ENCODE peak calls at places on chromosomes 1 and 21, in five cellular contexts. F, Z, S, E and N are unnamed samples.

GRCh38 chr21:16587141-16587570 is 857.4 kb downstream of the USP25 start:
- DNase-seq in S (peak; percentile 62), E (peak; percentile 87), F (no peak), Z (peak; percentile 61), N (peak; percentile 26)

GRCh38 chr1:20112279-20113000 is 6.9 kb downstream of the PLA2G2D start:
- DNase-seq in E (no peak), F (no peak), S (peak; percentile 50), Z (peak; percentile 29), N (no peak)

GRCh38 chr1:154856049-154856448 is 14.0 kb downstream of the KCNN3 start:
- DNase-seq in F (no peak), S (no peak), E (no peak), Z (no peak), N (no peak)

GRCh38 chr21:26732442-26733221 is 112.6 kb downstream of the ADAMTS1 start:
- DNase-seq in S (peak; percentile 49), E (peak; percentile 72), F (no peak), Z (no peak), N (no peak)

GRCh38 chr1:67300561-67300960 is 7.1 kb upstream of the IL12RB2 start:
- DNase-seq in Z (no peak), F (no peak), E (no peak), S (no peak), N (no peak)

GRCh38 chr1:24635195-24635843 is 7.8 kb upstream of the SRRM1 start:
- DNase-seq in E (peak; percentile 85), Z (no peak), S (no peak), F (no peak), N (no peak)

GRCh38 chr1:224180783-224181452 is 2.1 kb upstream of the DEGS1 start:
- DNase-seq in S (no peak), E (no peak), Z (peak; percentile 58), F (no peak), N (no peak)

GRCh38 chr1:25650219-25650576 is 33.6 kb downstream of the MAN1C1 start:
- DNase-seq in S (no peak), F (no peak), E (no peak), Z (no peak), N (no peak)

DNA sequence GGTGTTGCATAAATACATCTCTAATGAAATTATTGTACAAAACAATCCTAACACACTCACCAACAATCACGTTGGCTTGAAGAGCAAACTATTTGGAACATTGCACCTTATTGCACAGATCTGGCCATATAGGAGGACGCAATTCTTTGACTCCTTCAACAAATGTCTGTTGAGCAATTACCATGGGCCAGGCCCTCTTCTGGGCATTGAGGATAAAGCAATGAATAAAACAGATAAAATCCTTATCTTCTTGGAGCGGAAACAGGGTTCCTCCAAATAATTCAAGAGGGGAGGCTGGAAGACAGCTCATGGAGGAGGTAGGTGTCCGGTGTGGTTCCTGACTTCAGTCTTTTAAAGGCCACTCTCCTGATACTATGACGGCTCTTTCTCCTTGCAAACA is 43.3 kb downstream of the PAX7 start:
- DNase-seq in Z (no peak), E (no peak), F (no peak), S (no peak), N (no peak)
- TF ChIP-seq CTCF in Z (no peak), E (no peak), F (no peak), S (no peak), N (peak; percentile 26)

GRCh38 chr1:27601771-27602509 is 2.0 kb downstream of the AHDC1 start:
- DNase-seq in S (no peak), F (no peak), Z (no peak), E (no peak), N (no peak)
- H3K4me3 ChIP-seq in S (peak overlapping the region; percentile 89), F (peak overlapping the region; percentile 95), Z (peak overlapping the region; percentile 92), E (peak overlapping the region; percentile 96), N (peak overlapping the region; percentile 94)

DNA sequence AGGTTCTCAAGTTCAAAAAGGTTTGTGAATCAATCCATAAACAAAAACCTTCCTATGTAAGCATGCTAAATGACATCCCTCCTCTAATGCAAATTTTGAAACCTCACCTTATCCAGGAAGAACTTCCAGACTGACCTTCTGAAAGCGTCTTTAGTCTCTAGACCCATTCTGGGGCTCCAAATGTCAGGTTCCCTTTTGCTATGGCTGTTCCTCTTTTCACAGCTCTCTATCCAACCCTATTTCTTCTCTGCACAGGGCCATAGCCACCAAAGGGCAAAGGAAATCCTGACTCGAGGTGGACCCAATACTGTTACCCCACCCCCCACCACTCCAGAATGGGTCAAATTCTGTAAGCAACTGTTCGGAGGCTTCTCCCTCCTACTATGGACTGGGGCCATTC is 3.4 kb downstream of the ATP1A4 start:
- DNase-seq in S (peak; percentile 14), Z (no peak), F (no peak), E (no peak), N (no peak)
- TF ChIP-seq CTCF in S (no peak), Z (no peak), F (no peak), E (no peak), N (no peak)

GRCh38 chr1:207911983-207912760 is 1.2 kb upstream of the CD34 start:
- DNase-seq in F (no peak), E (no peak), S (no peak), Z (no peak), N (no peak)

GRCh38 chr1:207913951-207914350 is 3.0 kb upstream of the CD34 start:
- DNase-seq in Z (no peak), S (no peak), F (no peak), E (no peak), N (no peak)

GRCh38 chr1:207910678-207911354 is at the start of gene CD34:
- DNase-seq in F (no peak), S (no peak), Z (peak; percentile 85), E (peak; percentile 36), N (no peak)

GRCh38 chr1:207908112-207908734 is 2.7 kb downstream of the CD34 start:
- DNase-seq in S (no peak), E (peak; percentile 24), Z (peak; percentile 85), F (no peak), N (no peak)

GRCh38 chr1:207909687-207910086 is 1.2 kb downstream of the CD34 start:
- DNase-seq in Z (no peak), E (no peak), S (no peak), F (no peak), N (no peak)
- H3K4me3 ChIP-seq in Z (peak overlapping the region; percentile 53), E (no peak overlapping the region), S (peak overlapping the region; percentile 7), F (peak overlapping the region; percentile 53), N (no peak overlapping the region)

DNA sequence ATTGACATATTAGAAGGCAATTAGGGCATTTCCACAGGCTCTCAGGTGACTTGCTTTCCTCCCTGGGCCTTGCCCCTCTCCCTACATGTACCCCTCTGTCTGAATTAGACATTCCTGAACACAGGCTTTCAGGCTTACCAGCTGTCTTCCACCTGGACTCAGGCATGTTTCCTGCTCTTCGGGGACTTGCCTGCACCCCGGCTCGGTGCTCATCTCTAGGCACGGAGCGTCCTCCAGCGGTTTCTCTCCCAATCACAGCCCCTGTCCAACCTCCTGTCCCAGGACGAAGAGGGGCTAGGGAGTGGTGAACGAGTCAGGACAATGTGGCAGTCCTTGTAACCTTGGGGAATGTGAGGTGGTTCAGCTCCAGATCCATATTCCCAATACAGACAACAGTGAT is 4.2 kb downstream of the PROK1 start:
- DNase-seq in E (peak; percentile 10), F (no peak), S (no peak), Z (no peak), N (no peak)
- TF ChIP-seq CTCF in E (peak; percentile 30), F (no peak), S (no peak), Z (no peak), N (no peak)

GRCh38 chr1:153360592-153360991 is 2.9 kb downstream of the S100A9 start:
- DNase-seq in Z (peak; percentile 40), E (no peak), F (no peak), S (no peak), N (no peak)

GRCh38 chr1:153357853-153358690 is at the start of gene S100A9:
- DNase-seq in S (no peak), F (no peak), E (no peak), Z (no peak), N (no peak)

GRCh38 chr1:153360190-153360589 is 2.5 kb downstream of the S100A9 start:
- DNase-seq in E (no peak), Z (no peak), S (no peak), F (no peak), N (no peak)

GRCh38 chr1:153358691-153358975 is 979 bp downstream of the S100A9 start:
- DNase-seq in Z (peak; percentile 50), F (no peak), S (no peak), E (no peak), N (no peak)

GRCh38 chr1:153359241-153359640 is 1.6 kb downstream of the S100A9 start:
- DNase-seq in F (no peak), Z (peak; percentile 46), E (no peak), S (no peak), N (no peak)
- H3K4me3 ChIP-seq in F (no peak overlapping the region), Z (no peak overlapping the region), E (no peak overlapping the region), S (no peak overlapping the region), N (no peak overlapping the region)